ENCODE peak calls at places on chromosomes 16 and 17, in four cellular contexts. Y is DMS 273 treated with DMSO at 0.1 percent for 48 hours, X is NCI-H1436, G is hepatic stellate cell. Z is an unnamed sample.

GRCh38 chr17:6755731-6756184 is at the start of gene XAF1:
- DNase-seq in Y (no peak), X (no peak), G (peak; percentile 63), Z (no peak)

GRCh38 chr17:82101301-82101715 is 3.3 kb upstream of the FASN start:
- DNase-seq in Y (no peak), X (no peak), G (no peak), Z (no peak)

GRCh38 chr17:73823684-73824083 is 179.4 kb upstream of the SDK2 start:
- DNase-seq in Y (no peak), X (no peak), G (no peak), Z (no peak)

GRCh38 chr16:66878067-66878466 is 2.2 kb upstream of the PDP2 start:
- DNase-seq in Y (peak; percentile 72), X (no peak), G (no peak), Z (no peak)

GRCh38 chr17:11251561-11252107 is 10.6 kb downstream of the SHISA6 start:
- DNase-seq in Y (no peak), X (no peak), G (no peak), Z (no peak)

GRCh38 chr17:4110152-4110551 is 32.7 kb downstream of the ZZEF1 start:
- DNase-seq in Y (no peak), X (no peak), G (peak; percentile 46), Z (no peak)

GRCh38 chr16:55661842-55662479 is 6.2 kb downstream of the SLC6A2 start:
- DNase-seq in Y (no peak), X (no peak), G (no peak), Z (no peak)

GRCh38 chr16:67207857-67208524 is 9.1 kb downstream of the ELMO3 start:
- DNase-seq in Y (no peak), X (no peak), G (peak; percentile 81), Z (no peak)

GRCh38 chr16:1327619-1327947 is 5.9 kb upstream of the BAIAP3 start:
- DNase-seq in Y (no peak), X (no peak), G (no peak), Z (no peak)

GRCh38 chr17:79621151-79621940 is 10.5 kb upstream of the RBFOX3 start:
- DNase-seq in Y (no peak), X (no peak), G (no peak), Z (no peak)

GRCh38 chr17:61809816-61810392 is 53.4 kb downstream of the BRIP1 start:
- DNase-seq in Y (no peak), X (peak; percentile 49), G (peak; percentile 8), Z (no peak)

Z was measured in cortex of kidney.